ENCODE peak calls at places on chromosomes 6 and 20, in six cellular contexts. X, L, E, B, G and R are unnamed samples.

GRCh38 chr6:136984578-136984977 is 60.2 kb downstream of the IL20RA start:
- DNase-seq in X (no peak), L (no peak), E (no peak), B (no peak), G (no peak), R (no peak)

GRCh38 chr20:18224968-18225568 is 63.3 kb upstream of the ZNF133 start:
- DNase-seq in X (peak; percentile 41), L (peak; percentile 52), E (no peak), B (no peak), G (no peak), R (no peak)

GRCh38 chr6:42368156-42368555 is 83.6 kb downstream of the TRERF1 start:
- DNase-seq in X (no peak), L (no peak), E (peak; percentile 29), B (peak; percentile 71), G (no peak), R (no peak)

GRCh38 chr20:22776369-22776768 is 192.0 kb upstream of the FOXA2 start:
- DNase-seq in X (no peak), L (no peak), E (no peak), B (no peak), G (no peak), R (no peak)

GRCh38 chr20:13231031-13231752 is 10.1 kb downstream of the ISM1 start:
- DNase-seq in X (no peak), L (no peak), E (no peak), B (no peak), G (no peak), R (no peak)

GRCh38 chr20:51797357-51798025 is 4.8 kb downstream of the SALL4 start:
- DNase-seq in X (peak; percentile 25), L (no peak), E (no peak), B (no peak), G (no peak), R (no peak)

GRCh38 chr6:88725111-88725711 is 238.2 kb downstream of the RNGTT start:
- DNase-seq in X (peak; percentile 55), L (peak; percentile 78), E (no peak), B (peak; percentile 54), G (no peak), R (no peak)

GRCh38 chr20:60262967-60263603 is 304.9 kb downstream of the CDH26 start:
- DNase-seq in X (peak; percentile 25), L (peak; percentile 20), E (peak; percentile 56), B (peak; percentile 5), G (peak; percentile 60), R (peak; percentile 51)

GRCh38 chr6:102736941-102737368 is 1343.4 kb downstream of the GRIK2 start:
- DNase-seq in X (no peak), L (no peak), E (no peak), B (no peak), G (no peak), R (no peak)

GRCh38 chr20:57707849-57708693 is 1.7 kb downstream of the PMEPA1 start:
- DNase-seq in X (peak; percentile 24), L (no peak), E (no peak), B (no peak), G (no peak), R (no peak)

GRCh38 chr20:47019106-47019824 is 124.6 kb downstream of the EYA2 start:
- DNase-seq in X (peak; percentile 15), L (no peak), E (no peak), B (no peak), G (no peak), R (no peak)

GRCh38 chr6:90266845-90267621 is 29.6 kb downstream of the BACH2 start:
- DNase-seq in X (no peak), L (no peak), E (no peak), B (no peak), G (no peak), R (no peak)

GRCh38 chr20:22402990-22403859 is 181.1 kb downstream of the FOXA2 start:
- DNase-seq in X (peak; percentile 7), L (no peak), E (no peak), B (no peak), G (no peak), R (no peak)

GRCh38 chr6:170296746-170297576 is 6.1 kb upstream of the DLL1 start:
- DNase-seq in X (no peak), L (no peak), E (no peak), B (no peak), G (no peak), R (no peak)

GRCh38 chr20:48338717-48339116 is 489.1 kb downstream of the PREX1 start:
- DNase-seq in X (no peak), L (no peak), E (no peak), B (no peak), G (no peak), R (no peak)

GRCh38 chr6:135922170-135922569 is 70.7 kb downstream of the PDE7B start:
- DNase-seq in X (no peak), L (peak; percentile 66), E (no peak), B (peak; percentile 37), G (no peak), R (no peak)

GRCh38 chr20:58953050-58953449 is 28.0 kb upstream of the NELFCD start:
- DNase-seq in X (no peak), L (no peak), E (no peak), B (no peak), G (no peak), R (no peak)

GRCh38 chr20:58945967-58946631 is 35.0 kb upstream of the NELFCD start:
- DNase-seq in X (no peak), L (no peak), E (no peak), B (no peak), G (no peak), R (no peak)

GRCh38 chr20:58944610-58945009 is 36.4 kb upstream of the NELFCD start:
- DNase-seq in X (peak; percentile 8), L (no peak), E (no peak), B (no peak), G (no peak), R (no peak)

GRCh38 chr20:58956078-58956477 is 25.0 kb upstream of the NELFCD start:
- DNase-seq in X (no peak), L (no peak), E (no peak), B (no peak), G (no peak), R (no peak)

GRCh38 chr20:58950603-58951002 is 30.5 kb upstream of the NELFCD start:
- DNase-seq in X (no peak), L (no peak), E (no peak), B (no peak), G (no peak), R (no peak)
- TF ChIP-seq CTCF in X (no peak), L (peak; percentile 19), E (no peak), B (no peak), G (no peak), R (no peak)

GRCh38 chr6:16543491-16543890 is 217.8 kb downstream of the ATXN1 start:
- DNase-seq in X (no peak), L (no peak), E (no peak), B (no peak), G (no peak), R (no peak)

GRCh38 chr6:16544006-16544405 is 217.3 kb downstream of the ATXN1 start:
- DNase-seq in X (peak; percentile 69), L (no peak), E (no peak), B (no peak), G (no peak), R (no peak)

GRCh38 chr6:16544521-16544920 is 216.7 kb downstream of the ATXN1 start:
- DNase-seq in X (no peak), L (no peak), E (no peak), B (no peak), G (no peak), R (no peak)

GRCh38 chr6:16539086-16539931 is 222.0 kb downstream of the ATXN1 start:
- DNase-seq in X (no peak), L (no peak), E (no peak), B (no peak), G (no peak), R (no peak)

DNA sequence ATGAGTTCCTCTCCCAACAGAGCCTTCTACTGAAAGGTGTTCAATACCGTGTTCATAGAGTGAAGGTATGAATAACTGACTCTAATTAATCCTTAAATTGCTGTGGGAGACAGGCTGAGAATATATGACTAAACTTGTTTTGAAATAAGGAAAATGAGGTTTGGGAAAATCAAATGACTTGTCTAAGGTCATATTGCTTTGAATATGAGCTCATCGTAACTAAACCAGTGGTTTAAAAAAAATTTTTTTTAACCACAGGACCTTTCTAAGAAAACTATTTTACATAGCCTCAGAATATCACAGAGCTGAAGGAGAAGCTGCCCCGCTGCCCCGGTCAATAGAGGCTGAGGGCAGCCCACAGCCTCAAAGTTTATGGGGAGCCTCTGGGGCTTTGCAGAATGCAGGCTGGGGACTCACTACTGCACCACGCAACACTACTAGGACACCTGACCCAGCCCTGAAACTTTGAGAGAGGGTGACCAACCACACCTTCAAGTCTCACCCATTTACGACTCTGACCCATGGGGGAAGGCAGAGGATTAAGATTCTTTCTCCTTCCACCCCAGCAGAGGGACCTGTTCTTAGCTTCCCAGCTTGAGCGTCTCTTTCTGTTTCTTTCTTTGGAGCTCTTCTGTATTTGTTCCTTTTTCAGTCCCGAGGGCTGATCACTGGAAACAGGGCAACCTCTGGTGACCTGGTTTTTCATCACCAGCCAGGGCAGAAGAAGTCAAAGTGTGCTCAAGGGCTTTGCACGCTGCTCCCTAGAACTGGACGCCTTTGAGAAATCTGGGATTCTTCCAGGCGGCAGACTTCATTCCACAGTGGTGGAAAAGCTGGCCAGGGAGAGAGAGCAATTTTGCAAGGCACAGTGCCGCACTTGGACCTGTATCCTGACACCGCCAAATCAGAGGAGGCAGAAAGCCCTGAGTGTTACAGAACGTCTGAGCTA is 220.2 kb downstream of the ATXN1 start:
- DNase-seq in X (peak; percentile 14), L (no peak), E (no peak), B (peak; percentile 50), G (no peak), R (no peak)
- TF ChIP-seq CTCF in X (peak; percentile 14), L (no peak), E (no peak), B (no peak), G (peak; percentile 10), R (no peak)

GRCh38 chr6:157761926-157762325 is 61.1 kb upstream of the SNX9 start:
- DNase-seq in X (no peak), L (no peak), E (no peak), B (no peak), G (no peak), R (no peak)

GRCh38 chr6:157763129-157763893 is 59.7 kb upstream of the SNX9 start:
- DNase-seq in X (no peak), L (no peak), E (no peak), B (peak; percentile 41), G (peak; percentile 93), R (peak; percentile 76)

GRCh38 chr6:157761331-157761921 is 61.6 kb upstream of the SNX9 start:
- DNase-seq in X (no peak), L (no peak), E (no peak), B (peak; percentile 79), G (no peak), R (no peak)

GRCh38 chr6:157763894-157764345 is 59.1 kb upstream of the SNX9 start:
- DNase-seq in X (no peak), L (no peak), E (no peak), B (peak; percentile 42), G (no peak), R (no peak)

GRCh38 chr6:157762636-157763035 is 60.4 kb upstream of the SNX9 start:
- DNase-seq in X (no peak), L (no peak), E (no peak), B (no peak), G (no peak), R (no peak)
- TF ChIP-seq CTCF in X (peak; percentile 6), L (no peak), E (no peak), B (no peak), G (no peak), R (peak; percentile 19)

DNA sequence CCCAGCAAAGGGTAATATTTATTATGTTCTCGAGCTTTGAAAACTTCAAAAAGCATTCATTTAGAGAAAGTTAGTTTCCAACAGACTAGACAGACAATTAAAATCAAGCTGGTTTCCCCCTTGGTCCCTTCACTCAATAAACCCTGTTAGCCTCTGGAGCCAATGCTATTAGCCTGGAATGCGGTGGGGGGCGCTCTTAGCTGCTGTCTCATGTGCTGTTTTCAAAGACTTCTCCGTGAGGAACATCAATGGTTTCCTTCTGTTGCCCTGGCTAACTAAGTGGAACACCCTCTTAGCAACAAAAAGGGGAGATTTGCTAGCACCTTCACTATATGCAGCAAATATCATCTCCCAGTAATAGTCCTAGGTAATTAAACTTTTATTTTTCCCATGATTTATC is 86.4 kb downstream of the LY86 start:
- DNase-seq in X (peak; percentile 24), L (no peak), E (no peak), B (no peak), G (no peak), R (no peak)
- TF ChIP-seq CTCF in X (peak; percentile 41), L (peak; percentile 37), E (no peak), B (peak; percentile 19), G (no peak), R (no peak)